ENCODE peak calls at places on chromosomes 11 and 22, in five cellular contexts. H, M, S, N and U are unnamed samples.

GRCh38 chr11:68532719-68533369 is 72.3 kb downstream of the PPP6R3 start:
- DNase-seq in H (peak), S (no peak), M (no peak), N (no peak), U (no peak)

GRCh38 chr22:45225732-45226560 is 14.7 kb downstream of the KIAA0930 start:
- DNase-seq in M (peak), H (peak), S (no peak), N (no peak), U (no peak)

GRCh38 chr11:126890561-126890960 is 110.0 kb downstream of the KIRREL3 start:
- DNase-seq in S (no peak), N (no peak), H (no peak), M (no peak), U (no peak)

GRCh38 chr11:26847459-26847858 is 125.6 kb upstream of the SLC5A12 start:
- DNase-seq in N (no peak), H (no peak), S (no peak), M (peak), U (no peak)

GRCh38 chr11:134532921-134533421 is 120.9 kb upstream of the B3GAT1 start:
- DNase-seq in S (no peak), H (no peak), N (no peak), M (peak), U (no peak)

GRCh38 chr22:44583854-44584253 is 85.8 kb upstream of the RTL6 start:
- DNase-seq in M (no peak), N (no peak), H (no peak), S (no peak), U (no peak)

GRCh38 chr22:49967333-49968241 is 7.0 kb downstream of the PIM3 start:
- DNase-seq in S (no peak), N (no peak), H (peak), M (peak), U (no peak)

GRCh38 chr22:27391092-27391770 is 410.3 kb downstream of the MN1 start:
- DNase-seq in S (no peak), N (no peak), H (no peak), M (peak), U (no peak)

GRCh38 chr22:20071524-20071972 is 8.5 kb upstream of the DGCR8 start:
- DNase-seq in N (no peak), S (no peak), M (no peak), H (no peak), U (no peak)